ENCODE peak calls at places on chromosomes 13 and 19, in six cellular contexts. S is GM12878, T is A549, I is endothelial cell of umbilical vein, J is K562, Y is HepG2. C is an unnamed sample.

GRCh38 chr13:106762711-106763110 is 194.8 kb upstream of the ARGLU1 start:
- DNase-seq in J (no peak), S (no peak), T (no peak), I (no peak), Y (no peak), C (no peak)

GRCh38 chr13:106233336-106233735 is 302.1 kb downstream of the EFNB2 start:
- DNase-seq in I (no peak), Y (no peak), J (no peak), T (no peak), S (no peak), C (no peak)

GRCh38 chr13:63206431-63206830 is 1790.8 kb upstream of the PCDH20 start:
- DNase-seq in T (no peak), Y (no peak), S (no peak), I (no peak), J (no peak), C (no peak)

GRCh38 chr13:97976551-97977375 is 23.3 kb downstream of the IPO5 start:
- DNase-seq in S (no peak), Y (no peak), I (no peak), T (no peak), J (peak), C (no peak)

GRCh38 chr13:35978607-35979316 is 152.4 kb downstream of the DCLK1 start:
- DNase-seq in J (peak), Y (peak), T (peak), I (peak), S (no peak), C (peak)

GRCh38 chr19:56980864-56981263 is 138.9 kb upstream of the USP29 start:
- DNase-seq in Y (no peak), T (no peak), S (no peak), I (no peak), J (no peak), C (no peak)

GRCh38 chr19:5406816-5407215 is 48.4 kb upstream of the ZNRF4 start:
- DNase-seq in S (no peak), Y (no peak), J (no peak), I (no peak), T (no peak), C (no peak)

GRCh38 chr19:1237754-1238372 is at the start of gene CBARP:
- DNase-seq in J (peak), S (no peak), I (no peak), Y (no peak), T (no peak), C (no peak)

GRCh38 chr13:38821753-38822551 is 135.1 kb downstream of the FREM2 start:
- DNase-seq in Y (no peak), I (no peak), J (no peak), T (no peak), S (no peak), C (no peak)

GRCh38 chr13:49858183-49858856 is 65.8 kb upstream of the KPNA3 start:
- DNase-seq in S (no peak), J (no peak), T (peak), Y (peak), I (no peak), C (no peak)

GRCh38 chr19:14563989-14564650 is 7.7 kb downstream of the NDUFB7 start:
- DNase-seq in T (peak), J (peak), S (no peak), Y (no peak), I (no peak), C (peak)

GRCh38 chr13:101511161-101511560 is 58.7 kb downstream of the ITGBL1 start:
- DNase-seq in I (no peak), J (no peak), S (no peak), T (no peak), Y (no peak), C (no peak)

GRCh38 chr19:4909897-4910593 is 744 bp downstream of the UHRF1 start:
- DNase-seq in J (peak), Y (peak), I (peak), T (peak), S (peak), C (peak)

GRCh38 chr13:113664751-113665581 is 2.1 kb upstream of the GRK1 start:
- DNase-seq in I (no peak), J (no peak), Y (no peak), S (no peak), T (no peak), C (no peak)

GRCh38 chr13:40518481-40518882 is 148.0 kb downstream of the FOXO1 start:
- DNase-seq in J (no peak), I (no peak), Y (no peak), S (peak), T (no peak), C (no peak)

GRCh38 chr19:39110263-39110967 is 15.2 kb upstream of the PAK4 start:
- DNase-seq in T (peak), J (peak), Y (peak), I (peak), S (no peak), C (peak)

GRCh38 chr19:48757089-48757675 is 1.9 kb downstream of the FGF21 start:
- DNase-seq in S (no peak), T (no peak), J (no peak), Y (no peak), I (no peak), C (no peak)

GRCh38 chr19:33484226-33484774 is 37.3 kb downstream of the PEPD start:
- DNase-seq in Y (no peak), I (no peak), J (peak), S (no peak), T (no peak), C (no peak)

GRCh38 chr19:35433448-35433847 is 14.6 kb upstream of the FFAR2 start:
- DNase-seq in Y (no peak), I (no peak), J (no peak), T (no peak), S (no peak), C (no peak)

GRCh38 chr19:51158474-51159129 is 16.5 kb downstream of the SIGLEC7 start:
- DNase-seq in S (no peak), T (peak), J (peak), Y (peak), I (peak), C (peak)

GRCh38 chr19:16217671-16218464 is 20.2 kb downstream of the AP1M1 start:
- DNase-seq in J (no peak), I (no peak), Y (no peak), T (no peak), S (no peak), C (no peak)

GRCh38 chr19:58577581-58578429 is 4.7 kb upstream of the MZF1 start:
- DNase-seq in J (no peak), T (no peak), I (no peak), Y (no peak), S (no peak), C (no peak)

GRCh38 chr13:43319617-43320444 is 296.4 kb downstream of the DNAJC15 start:
- DNase-seq in I (no peak), S (no peak), J (no peak), T (no peak), Y (peak), C (no peak)

GRCh38 chr13:53032849-53033248 is 4.2 kb downstream of the OLFM4 start:
- DNase-seq in Y (no peak), I (no peak), S (no peak), T (no peak), J (no peak), C (no peak)

GRCh38 chr19:729564-730381 is 21.0 kb downstream of the PALM start:
- DNase-seq in I (no peak), Y (no peak), S (no peak), T (no peak), J (no peak), C (no peak)

GRCh38 chr13:85028035-85028434 is 771.2 kb downstream of the SLITRK6 start:
- DNase-seq in T (no peak), J (no peak), Y (no peak), I (no peak), S (no peak), C (no peak)

GRCh38 chr19:51473009-51473707 is 5.2 kb upstream of the CEACAM18 start:
- DNase-seq in T (peak), S (peak), Y (peak), J (peak), I (peak), C (peak)

GRCh38 chr19:15776264-15776663 is 11.2 kb upstream of the OR10H5 start:
- DNase-seq in I (no peak), S (no peak), J (no peak), Y (no peak), T (no peak), C (no peak)

GRCh38 chr19:709965-710714 is 1.4 kb downstream of the PALM start:
- DNase-seq in I (no peak), T (no peak), Y (no peak), S (no peak), J (no peak), C (no peak)

GRCh38 chr19:55096061-55096701 is 20.5 kb downstream of the EPS8L1 start:
- DNase-seq in S (no peak), I (no peak), Y (no peak), J (no peak), T (no peak), C (no peak)

GRCh38 chr19:23065306-23065705 is 51.5 kb upstream of the ZNF730 start:
- DNase-seq in S (no peak), I (no peak), T (no peak), Y (no peak), J (no peak), C (no peak)

GRCh38 chr13:46778879-46779278 is 18.1 kb downstream of the ESD start:
- DNase-seq in Y (no peak), J (no peak), S (no peak), I (peak), T (no peak), C (no peak)

GRCh38 chr19:51274371-51274770 is 23.5 kb downstream of the SIGLECL1 start:
- DNase-seq in I (no peak), T (no peak), J (no peak), S (no peak), Y (no peak), C (no peak)

GRCh38 chr19:53558404-53558803 is 20.5 kb downstream of the ZNF331 start:
- DNase-seq in T (no peak), I (no peak), Y (no peak), J (no peak), S (no peak), C (no peak)

GRCh38 chr19:19021115-19021514 is 12.2 kb downstream of the SUGP2 start:
- DNase-seq in S (no peak), J (no peak), T (no peak), I (no peak), Y (peak), C (no peak)

GRCh38 chr19:16088351-16088984 is 12.2 kb downstream of the TPM4 start:
- DNase-seq in Y (no peak), T (no peak), J (no peak), I (no peak), S (no peak), C (no peak)

DNA sequence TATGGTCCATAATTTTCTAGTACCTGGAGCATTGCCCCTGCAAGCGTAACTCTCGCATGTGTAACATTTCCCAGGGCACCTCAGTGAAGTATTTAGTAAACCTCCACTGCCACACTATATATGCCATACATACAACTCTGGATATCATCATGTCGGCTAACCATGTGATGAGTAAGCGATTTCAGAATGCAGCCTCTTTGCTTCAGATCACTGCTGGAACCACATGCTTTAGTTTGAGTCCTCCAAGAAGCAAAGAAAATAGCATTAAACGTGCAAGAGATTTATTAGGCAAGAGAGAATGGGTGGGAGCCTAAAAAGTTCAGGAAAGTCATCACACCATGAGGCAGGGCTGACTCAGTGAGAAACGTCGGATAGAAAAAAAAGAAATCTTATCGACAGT is 635.6 kb upstream of the SLITRK5 start:
- DNase-seq in Y (no peak), S (no peak), J (no peak), I (no peak), T (no peak), C (no peak)
- TF ChIP-seq CTCF in Y (no peak), S (no peak), J (no peak), I (no peak), T (no peak), C (no peak)

GRCh38 chr13:30112602-30113435 is 194.5 kb downstream of the KATNAL1 start:
- DNase-seq in Y (peak), S (no peak), J (peak), I (peak), T (peak), C (peak)

GRCh38 chr13:30114586-30115256 is 192.6 kb downstream of the KATNAL1 start:
- DNase-seq in J (peak), I (peak), T (peak), Y (peak), S (no peak), C (peak)

GRCh38 chr13:30113531-30113930 is 193.8 kb downstream of the KATNAL1 start:
- DNase-seq in T (no peak), Y (no peak), S (no peak), J (peak), I (no peak), C (no peak)

GRCh38 chr13:30115257-30115600 is 192.1 kb downstream of the KATNAL1 start:
- DNase-seq in S (no peak), I (no peak), Y (no peak), J (no peak), T (no peak), C (no peak)

GRCh38 chr13:30113983-30114491 is 193.3 kb downstream of the KATNAL1 start:
- DNase-seq in Y (peak), I (no peak), S (no peak), J (peak), T (no peak), C (no peak)
- TF ChIP-seq MYC in Y (no peak), I (no peak), S (no peak), J (no peak), T (no peak), C (no peak)

DNA sequence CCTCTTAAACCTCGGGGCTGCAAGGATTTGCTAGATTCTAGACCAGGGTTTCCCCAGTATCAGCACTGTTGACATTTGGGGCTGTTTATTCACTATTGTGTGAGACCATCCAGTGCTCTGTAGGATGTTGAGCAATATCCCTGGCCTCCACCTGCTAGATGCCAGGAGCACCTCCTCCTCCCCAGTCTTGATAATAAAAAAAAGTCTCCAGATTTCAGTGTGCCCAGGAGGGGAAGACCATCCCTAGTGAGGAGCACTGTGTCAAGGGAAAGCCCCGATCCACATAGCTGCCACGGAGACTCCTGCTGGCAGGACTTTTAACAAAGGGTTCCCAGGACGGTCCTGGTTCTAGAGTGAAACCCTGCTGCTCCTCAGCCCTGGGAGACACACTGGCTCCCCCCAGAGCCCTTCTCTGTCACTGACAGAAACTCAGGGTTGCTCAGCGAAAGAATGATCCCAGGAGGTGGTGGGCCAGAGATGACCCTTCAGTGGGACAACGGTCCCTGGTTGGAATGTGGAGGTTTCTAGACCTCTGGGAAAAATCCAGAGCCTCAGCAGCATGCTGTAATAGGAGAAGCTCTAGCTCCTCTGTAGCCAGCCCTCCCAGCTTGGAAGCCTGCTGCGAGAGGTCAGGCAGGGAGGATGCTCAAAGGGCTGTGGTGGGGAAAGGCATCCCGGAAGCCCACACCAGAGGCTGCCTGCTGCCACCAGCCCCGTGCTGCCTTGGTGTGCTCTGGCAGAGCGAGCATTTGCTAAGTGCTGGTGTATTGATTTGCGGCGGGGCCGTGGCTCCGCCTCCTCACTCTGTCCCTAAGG is 20.3 kb downstream of the LYL1 start:
- DNase-seq in T (peak), J (peak), Y (peak), I (peak), S (no peak), C (peak)
- TF ChIP-seq CTCF in T (peak), J (peak), Y (peak), I (peak), S (no peak), C (peak)

DNA sequence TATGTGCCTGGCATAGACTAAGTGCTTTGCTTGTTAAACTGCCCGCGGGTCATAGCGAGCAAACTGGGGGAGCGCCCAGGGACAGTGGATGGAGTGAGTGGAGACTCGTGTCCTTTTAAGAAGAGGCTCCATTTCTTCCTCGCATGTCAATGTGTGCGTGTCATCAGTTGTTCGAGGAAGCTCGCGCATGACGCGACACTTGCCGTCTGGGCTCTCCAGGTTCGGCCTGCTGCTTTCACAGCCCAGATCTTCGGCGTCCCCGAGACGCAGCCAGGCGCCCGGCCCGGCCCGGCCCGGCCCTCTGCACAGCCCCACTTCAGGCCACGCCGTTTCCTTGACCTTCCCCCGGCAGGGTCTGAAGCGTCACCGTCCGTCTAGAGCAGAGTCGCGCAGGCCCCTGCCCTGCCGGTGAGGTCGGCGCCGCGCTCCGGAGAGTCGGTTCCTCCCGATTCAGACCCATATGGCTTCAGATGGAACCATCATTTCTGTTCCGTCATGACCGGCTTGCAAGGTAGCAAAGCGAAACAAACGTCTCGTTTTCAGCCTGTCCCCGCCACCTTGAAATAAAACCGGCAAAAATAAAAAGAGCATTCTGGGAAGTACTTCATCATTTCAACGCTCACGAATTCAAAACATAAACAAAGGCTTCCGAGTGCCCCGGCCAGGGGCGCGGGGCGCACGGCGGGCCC is 604 bp upstream of the ARHGEF7 start:
- DNase-seq in T (no peak), Y (no peak), S (no peak), J (no peak), I (peak), C (no peak)
- TF ChIP-seq MYC in T (no peak), Y (no peak), S (no peak), J (no peak), I (no peak), C (no peak)

GRCh38 chr19:11323601-11324078 is 15.8 kb downstream of the RAB3D start:
- DNase-seq in Y (no peak), T (no peak), I (no peak), S (no peak), J (no peak), C (no peak)
- TF ChIP-seq CTCF in Y (peak), T (no peak), I (no peak), S (no peak), J (no peak), C (no peak)